ENCODE peak calls at places on chromosomes 2 and 18, in seven cellular contexts. V is HCT116, W is HepG2, N is K562, A is SK-N-SH, K is GM12878, M is H1. P is an unnamed sample.

GRCh38 chr2:98127229-98127989 is 40.4 kb downstream of the VWA3B start:
- DNase-seq in V (no peak), N (no peak), W (no peak), K (no peak), M (no peak), A (no peak), P (no peak)

GRCh38 chr2:4662161-4662779 is 958.9 kb downstream of the DCDC2C start:
- DNase-seq in K (no peak), W (no peak), M (no peak), V (no peak), A (no peak), N (no peak), P (no peak)

GRCh38 chr18:41227993-41228392 is 727.0 kb upstream of the PIK3C3 start:
- DNase-seq in V (no peak), W (no peak), M (no peak), A (no peak), N (no peak), K (no peak), P (no peak)

GRCh38 chr2:163644238-163644637 is 91.6 kb downstream of the FIGN start:
- DNase-seq in K (no peak), M (no peak), W (no peak), A (no peak), V (no peak), N (no peak), P (no peak)

GRCh38 chr2:200158586-200159365 is 147.7 kb upstream of the SPATS2L start:
- DNase-seq in V (no peak), M (no peak), W (no peak), A (no peak), K (no peak), N (no peak), P (no peak)

GRCh38 chr18:6120820-6121279 is 225.5 kb upstream of the TMEM200C start:
- DNase-seq in W (no peak), A (no peak), V (no peak), M (no peak), K (no peak), N (no peak), P (no peak)

GRCh38 chr2:176814740-176815367 is 397.7 kb upstream of the HNRNPA3 start:
- DNase-seq in V (peak; percentile 12), M (no peak), K (peak; percentile 8), W (peak; percentile 10), A (peak; percentile 31), N (peak; percentile 48), P (no peak)

GRCh38 chr2:47867205-47867604 is 39.1 kb downstream of the FBXO11 start:
- DNase-seq in W (no peak), A (peak; percentile 56), V (peak; percentile 31), M (no peak), N (no peak), K (no peak), P (no peak)

GRCh38 chr18:13019301-13019700 is 28.1 kb downstream of the CEP192 start:
- DNase-seq in M (no peak), K (peak; percentile 17), W (no peak), A (no peak), N (no peak), V (no peak), P (no peak)

GRCh38 chr2:183665976-183666375 is 541.7 kb downstream of the NUP35 start:
- DNase-seq in M (no peak), A (no peak), N (no peak), W (no peak), V (no peak), K (no peak), P (no peak)

GRCh38 chr18:48814490-48815181 is 136.1 kb downstream of the SMAD7 start:
- DNase-seq in M (no peak), N (no peak), K (no peak), A (no peak), W (no peak), V (no peak), P (no peak)

GRCh38 chr2:225334524-225334923 is 65.0 kb upstream of the NYAP2 start:
- DNase-seq in V (no peak), W (no peak), A (peak; percentile 32), M (no peak), K (no peak), N (no peak), P (peak; percentile 22)

GRCh38 chr2:54574860-54575247 is 118.7 kb downstream of the SPTBN1 start:
- DNase-seq in V (no peak), K (no peak), N (no peak), W (no peak), A (no peak), M (no peak), P (no peak)

GRCh38 chr2:219443016-219443696 is 8.5 kb downstream of the SPEG start:
- DNase-seq in V (no peak), K (no peak), W (no peak), M (no peak), N (no peak), A (no peak), P (no peak)

GRCh38 chr2:1088192-1088860 is 137.7 kb downstream of the SNTG2 start:
- DNase-seq in M (no peak), N (no peak), A (no peak), K (no peak), W (no peak), V (no peak), P (peak; percentile 3)

GRCh38 chr2:71781695-71782228 is 328.4 kb downstream of the DYSF start:
- DNase-seq in K (no peak), W (no peak), A (no peak), N (no peak), M (no peak), V (no peak), P (no peak)

GRCh38 chr2:71784734-71785549 is 331.6 kb downstream of the DYSF start:
- DNase-seq in M (no peak), W (peak; percentile 33), A (peak; percentile 8), N (no peak), K (no peak), V (peak; percentile 75), P (peak; percentile 43)

GRCh38 chr2:71783815-71784214 is 330.5 kb downstream of the DYSF start:
- DNase-seq in N (no peak), V (no peak), A (no peak), W (no peak), M (no peak), K (no peak), P (no peak)

GRCh38 chr2:71782323-71782722 is 329.0 kb downstream of the DYSF start:
- DNase-seq in N (no peak), W (no peak), V (no peak), A (no peak), M (no peak), K (no peak), P (no peak)

DNA sequence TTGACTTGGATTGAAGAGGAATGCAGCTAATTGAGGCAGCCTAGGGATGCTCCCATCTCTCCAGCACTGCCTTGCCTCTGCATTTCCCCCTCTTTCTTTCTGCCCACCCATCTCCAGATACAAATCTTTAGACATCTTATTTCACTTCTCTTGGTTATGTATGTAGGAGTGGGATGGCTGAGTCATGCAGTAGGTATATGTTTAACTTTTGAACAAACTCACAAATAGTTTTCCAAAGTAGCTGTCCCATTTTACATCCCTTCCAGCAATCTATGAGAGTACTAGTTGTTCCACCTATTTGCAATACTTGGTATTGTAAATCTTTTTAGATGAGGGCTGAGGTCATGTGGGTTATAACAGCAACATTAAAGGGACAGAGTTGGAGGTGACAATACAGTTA is 329.9 kb downstream of the DYSF start:
- DNase-seq in N (no peak), V (no peak), K (no peak), W (no peak), A (no peak), M (no peak), P (no peak)
- TF ChIP-seq JUND in N (no peak), V (no peak), K (no peak), W (no peak), A (peak; percentile 10), M (no peak), P (no peak)

GRCh38 chr2:174593574-174594203 is 3.9 kb downstream of the WIPF1 start:
- DNase-seq in K (peak; percentile 90), A (no peak), W (no peak), N (no peak), M (no peak), V (no peak), P (no peak)
- TF ChIP-seq JUND in K (no peak), A (peak; percentile 42), W (no peak), N (no peak), M (no peak), V (no peak), P (no peak)

GRCh38 chr2:146734042-146734715 is 1110.7 kb upstream of the ACVR2A start:
- DNase-seq in K (peak; percentile 5), A (peak; percentile 35), W (peak; percentile 62), V (peak; percentile 60), M (no peak), N (peak; percentile 7), P (no peak)
- TF ChIP-seq JUND in K (no peak), A (no peak), W (no peak), V (no peak), M (no peak), N (no peak), P (no peak)

DNA sequence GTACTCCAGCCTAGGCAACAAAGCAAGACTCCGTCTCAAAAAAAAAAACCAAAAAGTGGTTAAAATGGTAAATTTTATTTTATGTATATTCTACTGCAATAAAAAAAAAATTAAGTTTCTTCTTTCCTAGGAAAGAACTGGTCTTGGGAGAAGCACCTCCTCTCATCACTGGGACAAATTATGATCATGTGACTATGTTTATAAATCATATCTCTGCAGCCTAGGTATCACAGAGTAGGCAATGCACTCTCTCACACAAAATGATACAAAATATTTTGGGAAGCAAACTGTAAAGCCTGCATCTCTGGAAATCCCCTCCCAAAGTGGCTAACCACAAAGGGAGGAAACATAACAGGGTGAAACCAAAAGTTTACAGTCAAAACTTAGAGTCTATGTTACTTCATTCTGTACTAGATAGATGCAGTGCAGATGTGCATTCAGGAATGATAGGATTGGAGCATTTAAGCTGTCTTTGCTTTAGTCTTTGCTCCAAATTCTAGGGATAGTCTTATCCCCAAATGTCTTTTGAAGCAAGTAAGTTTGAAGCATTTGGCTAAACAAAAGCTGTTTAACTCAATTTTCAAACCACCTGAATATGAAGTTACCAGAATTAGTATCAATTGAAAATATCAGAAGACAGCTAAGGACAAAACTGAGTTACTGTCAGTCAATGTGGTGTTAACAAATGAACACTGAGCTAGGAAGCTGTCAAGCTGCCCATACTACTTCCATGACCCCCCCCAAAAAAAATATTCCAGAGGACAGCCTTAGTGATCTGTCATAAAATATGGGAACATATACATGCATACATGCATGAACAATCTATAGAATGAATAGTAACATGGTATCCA is 21.1 kb upstream of the MALT1 start:
- DNase-seq in M (no peak), K (peak; percentile 80), N (no peak), A (no peak), W (no peak), V (no peak), P (no peak)
- TF ChIP-seq JUND in M (no peak), K (no peak), N (no peak), A (no peak), W (no peak), V (no peak), P (no peak)

GRCh38 chr2:204495381-204495780 is 49.9 kb upstream of the PARD3B start:
- DNase-seq in V (no peak), W (no peak), M (no peak), K (no peak), A (no peak), N (no peak), P (no peak)

GRCh38 chr2:204487447-204488229 is 57.6 kb upstream of the PARD3B start:
- DNase-seq in W (peak; percentile 22), N (no peak), K (no peak), A (no peak), M (no peak), V (no peak), P (no peak)

GRCh38 chr2:204494681-204495080 is 50.6 kb upstream of the PARD3B start:
- DNase-seq in K (no peak), N (no peak), W (no peak), A (no peak), M (no peak), V (no peak), P (no peak)

GRCh38 chr2:204492417-204492816 is 52.9 kb upstream of the PARD3B start:
- DNase-seq in A (no peak), N (no peak), M (no peak), W (no peak), K (no peak), V (no peak), P (no peak)

GRCh38 chr2:204491528-204491927 is 53.7 kb upstream of the PARD3B start:
- DNase-seq in M (no peak), V (no peak), N (no peak), W (no peak), K (no peak), A (no peak), P (no peak)
- TF ChIP-seq JUND in M (no peak), V (no peak), N (no peak), W (no peak), K (no peak), A (peak; percentile 59), P (no peak)

P was measured in T47D.